ENCODE peak calls at places on chromosomes 12 and 14, in nine cellular contexts. Z is tibial artery, H is SK-N-SH, B is fibroblast of lung, G is uterus, A is IMR-90, R is left ventricle myocardium inferior, V is suprapubic skin, X is MM.1S. W is an unnamed sample.
A peak's percentile ranks its signal among the peaks of the same experiment; 100 is the strongest.

GRCh38 chr14:93962701-93963601 is 13.4 kb downstream of the ASB2 start:
- DNase-seq in G (no peak), R (no peak), X (peak; percentile 50), Z (no peak), H (no peak), V (no peak), B (peak; percentile 31), A (peak; percentile 74), W (no peak)

GRCh38 chr14:65304963-65305362 is 107.6 kb upstream of the FUT8 start:
- DNase-seq in Z (no peak), H (no peak), A (no peak), B (no peak), G (no peak), X (no peak), R (no peak), V (no peak), W (no peak)

GRCh38 chr12:52235001-52235760 is 2.1 kb downstream of the KRT7 start:
- DNase-seq in Z (no peak), H (peak; percentile 16), R (no peak), A (no peak), B (no peak), V (no peak), X (no peak), G (no peak), W (peak; percentile 56)

GRCh38 chr12:58916891-58917570 is 3.3 kb downstream of the LRIG3 start:
- DNase-seq in R (no peak), X (no peak), A (peak; percentile 63), B (peak; percentile 94), G (no peak), H (no peak), Z (no peak), V (no peak), W (peak; percentile 60)

GRCh38 chr12:43740511-43741100 is 18.0 kb downstream of the PUS7L start:
- DNase-seq in A (peak; percentile 14), Z (no peak), X (no peak), G (no peak), R (no peak), V (no peak), H (no peak), B (no peak), W (peak; percentile 6)

GRCh38 chr12:132803883-132804282 is 24.8 kb downstream of the GOLGA3 start:
- DNase-seq in B (no peak), R (peak; percentile 49), G (peak; percentile 66), A (no peak), Z (no peak), X (no peak), V (peak; percentile 86), H (no peak), W (no peak)

GRCh38 chr14:68596701-68597100 is 196.2 kb downstream of the ZFP36L1 start:
- DNase-seq in X (no peak), R (no peak), V (peak; percentile 65), A (no peak), H (no peak), B (no peak), Z (no peak), G (no peak), W (no peak)

GRCh38 chr12:120925740-120926563 is 21.8 kb upstream of the SPPL3 start:
- DNase-seq in X (no peak), H (no peak), B (no peak), Z (no peak), A (no peak), G (no peak), V (no peak), R (no peak), W (no peak)

GRCh38 chr12:124782132-124782531 is 81.5 kb downstream of the SCARB1 start:
- DNase-seq in H (no peak), G (no peak), V (no peak), Z (no peak), X (no peak), A (no peak), B (no peak), R (no peak), W (peak; percentile 9)

GRCh38 chr12:124783087-124783486 is 80.6 kb downstream of the SCARB1 start:
- DNase-seq in R (no peak), G (no peak), Z (no peak), A (no peak), B (no peak), X (no peak), V (no peak), H (no peak), W (no peak)

GRCh38 chr12:124784871-124785572 is 78.6 kb downstream of the SCARB1 start:
- DNase-seq in G (no peak), B (no peak), X (no peak), V (no peak), H (no peak), Z (no peak), R (no peak), A (no peak), W (no peak)

GRCh38 chr12:124788936-124789555 is 74.6 kb downstream of the SCARB1 start:
- DNase-seq in B (no peak), A (no peak), X (no peak), G (no peak), V (no peak), H (no peak), Z (no peak), R (no peak), W (no peak)

GRCh38 chr12:124786065-124786964 is 77.3 kb downstream of the SCARB1 start:
- DNase-seq in R (peak; percentile 83), B (peak; percentile 92), Z (peak; percentile 66), G (peak; percentile 86), H (peak; percentile 98), V (no peak), X (no peak), A (peak; percentile 91), W (peak; percentile 92)
- H3K4me3 ChIP-seq in R (peak overlapping the region; percentile 59), B (peak overlapping the region; percentile 35), Z (peak overlapping the region; percentile 39), G (peak overlapping the region; percentile 26), H (peak overlapping the region; percentile 55), V (no peak overlapping the region), X (no peak overlapping the region), A (peak overlapping the region; percentile 62), W (peak overlapping the region; percentile 52)

GRCh38 chr12:108972226-108972757 is 48.6 kb downstream of the SVOP start:
- DNase-seq in H (no peak), X (no peak), R (no peak), B (no peak), G (no peak), Z (no peak), V (no peak), A (no peak), W (no peak)

GRCh38 chr12:108964391-108965166 is 56.3 kb downstream of the SVOP start:
- DNase-seq in R (no peak), V (no peak), B (no peak), Z (no peak), A (no peak), X (no peak), G (no peak), H (no peak), W (no peak)

GRCh38 chr12:108969622-108970021 is 51.2 kb downstream of the SVOP start:
- DNase-seq in G (no peak), Z (no peak), X (no peak), H (no peak), R (no peak), V (no peak), B (no peak), A (no peak), W (no peak)

GRCh38 chr12:108966378-108967151 is 54.3 kb downstream of the SVOP start:
- DNase-seq in Z (no peak), B (no peak), A (no peak), H (no peak), G (no peak), V (no peak), R (peak; percentile 45), X (no peak), W (no peak)

DNA sequence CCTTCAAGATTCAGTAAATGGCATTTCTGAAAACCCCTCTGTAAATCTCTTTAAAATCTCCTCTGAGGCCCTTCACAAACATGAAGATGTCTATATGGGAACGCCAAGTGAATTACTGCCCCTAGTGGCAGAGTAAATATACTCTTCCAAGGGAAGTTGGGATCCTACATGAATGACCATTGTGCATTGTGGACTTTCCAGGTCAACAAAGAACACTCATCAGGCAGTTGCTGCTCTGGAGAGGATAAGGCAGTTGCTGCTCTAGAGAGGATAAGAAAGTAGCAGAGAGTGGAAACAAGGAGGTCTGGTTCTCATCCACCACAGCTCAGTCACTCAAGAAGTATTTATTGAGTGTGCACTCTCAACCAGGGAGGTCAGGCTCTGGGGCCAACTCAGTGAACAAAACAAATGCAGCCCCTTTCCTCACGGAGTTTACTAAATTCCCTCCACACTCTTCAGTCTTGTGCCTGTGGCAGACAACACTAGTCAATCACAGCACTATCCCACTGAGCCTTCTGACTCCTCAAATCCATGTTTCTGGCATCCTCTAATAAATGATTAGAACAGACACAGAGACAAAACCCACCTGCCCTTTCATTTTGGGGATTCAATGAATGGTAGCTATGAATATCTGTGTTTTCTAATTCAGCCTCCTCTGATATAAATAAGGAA is 52.9 kb downstream of the SVOP start:
- DNase-seq in R (no peak), V (no peak), G (no peak), H (no peak), B (no peak), A (no peak), X (peak; percentile 10), Z (no peak), W (no peak)
- TF ChIP-seq CTCF in R (peak; percentile 42), V (no peak), G (no peak), H (peak; percentile 44), B (peak; percentile 32), A (peak; percentile 19), X (peak; percentile 52), Z (no peak), W (peak; percentile 39)

DNA sequence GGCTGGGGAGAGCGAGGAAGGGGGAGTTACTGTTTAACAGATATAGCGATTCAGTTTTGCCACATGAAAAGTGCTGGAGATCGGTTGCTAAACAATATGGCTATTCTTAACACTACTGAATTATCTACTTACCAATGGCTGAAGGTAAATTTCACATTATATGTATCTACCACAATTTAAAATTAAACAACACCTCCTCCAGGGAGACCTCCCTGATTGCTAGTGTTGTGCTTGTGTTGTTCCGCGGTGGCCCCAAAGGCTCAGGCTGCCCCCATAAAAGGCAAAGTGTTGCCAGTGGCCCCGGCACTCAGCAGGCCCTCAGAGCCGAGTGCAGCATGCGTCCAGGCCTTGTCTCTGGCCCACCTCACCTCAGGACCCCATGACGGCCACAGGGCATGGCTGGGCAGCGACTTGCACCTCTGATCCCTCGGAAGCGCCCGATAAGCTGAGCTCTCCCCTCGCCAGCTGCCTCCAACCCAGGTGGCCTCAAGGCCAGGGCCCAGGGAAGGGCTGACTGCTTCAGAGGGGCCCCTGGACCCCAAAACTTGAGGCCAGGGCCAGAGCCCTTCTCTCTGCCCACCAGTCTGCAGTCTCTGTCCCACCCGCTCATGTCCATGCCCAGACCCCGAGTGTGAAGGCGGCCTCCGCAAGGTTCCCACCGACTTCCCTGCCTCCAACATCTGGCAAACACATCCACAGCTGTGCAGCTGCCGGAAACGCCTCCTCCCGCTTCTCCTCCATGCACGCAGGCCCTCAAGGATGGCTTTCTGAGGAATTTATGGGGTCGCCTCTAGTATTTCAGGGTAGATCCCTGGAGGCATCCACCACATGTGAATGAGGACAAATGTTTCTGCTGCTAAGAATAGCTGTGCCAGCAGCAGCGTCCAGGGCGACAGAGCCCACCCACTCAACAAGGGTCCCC is 60.0 kb downstream of the NCOR2 start:
- DNase-seq in R (peak; percentile 73), B (peak; percentile 65), H (peak; percentile 61), V (no peak), G (peak; percentile 62), X (no peak), Z (no peak), A (peak; percentile 69), W (peak; percentile 72)
- H3K4me3 ChIP-seq in R (peak overlapping the region; percentile 28), B (no peak overlapping the region), H (no peak overlapping the region), V (no peak overlapping the region), G (no peak overlapping the region), X (no peak overlapping the region), Z (no peak overlapping the region), A (no peak overlapping the region), W (no peak overlapping the region)

DNA sequence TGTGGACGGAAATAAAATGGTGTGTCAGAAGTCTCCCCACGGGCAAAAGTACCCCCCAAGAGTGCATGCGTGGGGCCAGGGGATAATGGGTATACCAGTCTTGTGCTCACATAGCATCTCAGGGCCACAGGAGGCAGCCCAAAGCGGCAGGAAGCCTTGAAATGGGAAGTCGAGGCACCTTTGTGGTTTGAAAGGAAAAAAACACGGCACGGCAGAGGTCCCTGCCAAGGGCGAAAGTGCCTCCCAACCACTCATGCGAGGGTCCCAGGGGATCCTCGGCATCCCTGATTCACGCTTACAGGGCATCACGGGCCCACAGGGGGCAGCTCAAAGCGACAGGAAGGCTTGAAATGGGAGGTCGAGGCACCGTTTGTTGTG is 583.2 kb downstream of the ALG10 start:
- DNase-seq in H (peak; percentile 0), Z (no peak), A (no peak), V (no peak), R (no peak), B (no peak), G (no peak), X (no peak), W (no peak)
- TF ChIP-seq CTCF in H (no peak), Z (no peak), A (no peak), V (no peak), R (no peak), B (no peak), G (no peak), X (no peak), W (no peak)

W was measured in fibroblast of pulmonary artery.